ENCODE peak calls at places on chromosomes 5 and 9, in four cellular contexts. G is left ventricle myocardium inferior, M is neuronal stem cell, Q is endothelial cell of umbilical vein. N is an unnamed sample. For H3K4me1, the result is how much of the 10 kb centered on the place peaks cover.

GRCh38 chr9:114495992-114496391 is 9.3 kb downstream of the WHRN start:
- DNase-seq in M (no peak), Q (no peak), G (no peak), N (no peak)

GRCh38 chr5:39106332-39106731 is 32.1 kb upstream of the RICTOR start:
- DNase-seq in Q (no peak), G (no peak), M (no peak), N (no peak)

GRCh38 chr5:101306391-101307137 is 403.5 kb upstream of the ST8SIA4 start:
- DNase-seq in G (no peak), M (no peak), Q (no peak), N (no peak)

GRCh38 chr5:152094076-152094475 is 169.4 kb upstream of the GLRA1 start:
- DNase-seq in M (no peak), G (no peak), Q (no peak), N (no peak)

GRCh38 chr9:131197160-131197911 is 72.0 kb downstream of the NUP214 start:
- DNase-seq in G (no peak), Q (no peak), M (no peak), N (no peak)

GRCh38 chr9:87787735-87788134 is 61.8 kb downstream of the CTSL start:
- DNase-seq in G (no peak), Q (no peak), M (no peak), N (no peak)

GRCh38 chr5:139682016-139682975 is 34.1 kb downstream of the CXXC5 start:
- DNase-seq in M (no peak), G (no peak), Q (no peak), N (no peak)

GRCh38 chr5:56494300-56494704 is 261.2 kb upstream of the ANKRD55 start:
- DNase-seq in G (no peak), M (no peak), Q (no peak), N (no peak)

GRCh38 chr9:91714020-91714721 is 235.9 kb downstream of the ROR2 start:
- DNase-seq in G (peak), Q (peak), M (peak), N (peak)

GRCh38 chr9:137194388-137194787 is 5.9 kb downstream of the SSNA1 start:
- DNase-seq in G (peak), Q (no peak), M (no peak), N (no peak)

GRCh38 chr9:137193771-137194170 is 5.3 kb downstream of the SSNA1 start:
- DNase-seq in M (no peak), G (no peak), Q (no peak), N (no peak)

GRCh38 chr9:137192448-137192780 is 3.9 kb downstream of the SSNA1 start:
- DNase-seq in M (no peak), G (no peak), Q (no peak), N (no peak)

GRCh38 chr9:137191691-137192447 is 3.4 kb downstream of the SSNA1 start:
- DNase-seq in M (no peak), G (no peak), Q (no peak), N (no peak)

DNA sequence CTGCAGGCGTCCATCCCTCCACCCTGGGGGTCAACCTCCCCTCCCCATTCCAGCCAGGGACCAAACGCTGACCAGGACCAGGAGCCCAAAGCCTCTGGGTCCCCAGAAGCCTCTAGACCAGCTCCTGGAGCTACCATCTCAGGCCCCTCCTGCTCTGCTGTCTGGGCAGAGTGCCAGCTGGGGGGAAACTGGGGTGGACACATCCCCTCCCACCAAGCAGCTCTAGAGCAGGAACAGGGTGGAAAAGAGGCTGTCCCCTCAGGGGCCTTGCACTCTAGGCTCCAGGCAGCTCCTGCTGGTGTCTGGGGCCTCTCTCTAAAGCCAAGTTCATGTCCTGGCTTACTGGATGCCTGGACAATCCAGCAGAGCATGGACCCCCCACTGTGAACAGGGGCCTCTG is 4.4 kb downstream of the SSNA1 start:
- DNase-seq in M (no peak), G (no peak), Q (no peak), N (no peak)
- H3K4me1 ChIP-seq in M (under half), G (half or more), Q (under half), N (half or more)

DNA sequence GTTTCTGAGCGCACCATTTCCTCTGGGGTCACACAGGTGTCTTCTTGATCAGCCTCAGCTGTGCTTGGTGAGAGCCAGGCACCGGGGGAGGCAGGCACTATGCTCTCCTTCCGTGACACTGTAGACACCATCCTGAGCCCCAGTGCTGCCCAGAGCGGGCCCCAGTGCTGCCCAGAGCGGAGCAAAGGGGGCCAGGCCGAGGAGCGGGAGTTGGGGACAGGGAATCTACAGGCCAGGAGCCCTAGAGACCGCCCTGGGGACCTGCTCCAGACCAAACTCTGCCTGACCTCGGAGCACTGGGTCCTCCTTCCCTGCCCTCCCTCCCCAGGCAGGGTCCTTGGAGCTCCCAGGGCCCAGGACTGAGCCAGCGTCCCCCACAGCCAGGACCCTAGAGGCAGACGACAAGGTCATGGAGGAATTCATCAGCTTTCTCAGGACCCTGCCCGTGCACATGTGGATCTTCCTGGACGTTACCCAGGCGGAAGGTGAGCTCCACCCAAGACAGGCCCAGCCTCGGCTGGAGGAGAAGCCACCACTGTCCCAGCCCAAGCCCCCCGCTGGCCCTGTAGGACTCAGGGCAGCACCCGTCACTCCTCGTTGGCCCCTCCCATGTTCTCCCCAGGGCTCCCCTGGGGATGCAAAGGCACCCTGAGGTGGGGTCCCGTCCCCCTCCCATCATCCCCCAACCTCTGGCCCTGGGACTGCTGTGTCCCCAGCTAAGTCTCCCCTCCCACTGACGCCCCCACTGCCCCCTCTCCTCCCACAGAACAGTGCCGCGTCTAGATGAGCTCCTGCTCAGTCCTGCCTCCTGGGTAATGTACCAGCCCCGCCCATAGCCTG is 30.2 kb downstream of the PAEP start:
- DNase-seq in Q (no peak), G (no peak), M (no peak), N (no peak)
- H3K4me1 ChIP-seq in Q (under half), G (under half), M (under half), N (under half)

DNA sequence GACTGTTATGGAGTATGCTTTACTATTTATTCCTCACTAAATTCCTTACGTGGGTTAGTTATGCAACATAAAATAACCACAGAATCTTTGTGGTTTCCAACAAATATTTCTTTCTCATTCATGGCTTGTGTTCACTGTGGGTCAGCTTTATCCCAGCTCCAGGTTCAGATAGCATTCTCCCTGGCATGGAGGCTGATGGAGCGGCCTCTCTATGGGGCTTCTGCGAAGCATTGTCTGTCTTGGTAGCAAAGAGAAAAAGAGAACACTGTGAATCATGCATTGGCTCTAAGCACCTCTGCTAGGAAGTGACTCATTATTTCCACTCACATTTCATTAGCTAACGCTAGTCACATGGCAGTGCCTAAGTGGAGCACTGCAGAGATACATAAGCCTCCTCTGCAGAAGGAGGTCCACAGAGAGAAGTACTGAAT is 531.4 kb downstream of the CETN3 start:
- DNase-seq in M (no peak), Q (peak), G (no peak), N (no peak)
- H3K4me1 ChIP-seq in M (under half), Q (under half), G (under half), N (under half)

GRCh38 chr9:26856413-26857032 is 36.1 kb downstream of the CAAP1 start:
- DNase-seq in M (peak), Q (peak), G (no peak), N (no peak)
- H3K4me1 ChIP-seq in M (under half), Q (under half), G (under half), N (under half)

DNA sequence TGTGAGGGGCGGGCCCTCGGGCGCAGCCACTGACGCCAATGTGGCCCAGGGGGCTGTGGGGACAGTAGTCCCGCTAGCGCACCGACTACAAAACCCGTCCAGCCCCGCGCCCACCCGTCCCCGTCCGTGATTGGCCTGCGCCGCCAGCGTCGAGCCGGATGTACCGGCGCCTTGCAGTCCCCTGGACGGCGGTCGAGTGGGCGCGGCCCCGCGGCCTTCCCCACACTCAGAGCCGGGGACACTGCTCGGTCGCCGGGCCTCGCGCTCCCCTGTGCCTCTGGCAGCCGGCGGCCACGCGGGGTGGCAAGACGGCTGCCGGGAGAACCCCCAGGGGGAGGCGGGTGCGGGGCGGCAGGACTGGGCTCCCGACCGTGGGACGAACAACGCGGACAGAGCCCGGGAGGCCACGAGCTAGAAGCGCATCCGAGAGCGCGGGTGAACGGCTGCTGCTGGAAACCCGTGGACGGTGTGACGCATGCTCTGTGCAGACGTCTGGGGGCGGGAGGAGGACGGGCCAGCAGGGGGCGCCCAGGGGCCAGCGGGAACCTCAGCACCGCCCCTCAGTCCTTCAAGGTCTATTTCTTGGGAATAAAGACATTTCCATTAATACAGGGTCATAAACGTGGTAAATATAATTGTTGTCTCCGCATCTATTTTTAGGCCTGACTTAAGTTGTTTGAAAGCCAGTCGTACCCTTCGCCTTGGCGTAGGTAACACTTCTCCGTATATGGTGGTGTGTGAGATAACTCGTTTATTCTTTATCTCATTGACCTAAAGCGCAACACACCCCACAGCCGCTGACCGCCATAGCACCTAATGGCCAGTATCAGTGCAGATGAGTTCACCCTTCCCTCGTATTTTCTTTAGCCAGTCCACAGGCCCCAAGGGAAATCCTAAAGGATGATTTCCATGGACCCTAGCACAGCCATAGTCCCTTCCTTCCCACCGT is 629 bp upstream of the BICD2 start:
- DNase-seq in M (peak), G (peak), Q (peak), N (peak)
- H3K4me1 ChIP-seq in M (under half), G (half or more), Q (under half), N (half or more)

DNA sequence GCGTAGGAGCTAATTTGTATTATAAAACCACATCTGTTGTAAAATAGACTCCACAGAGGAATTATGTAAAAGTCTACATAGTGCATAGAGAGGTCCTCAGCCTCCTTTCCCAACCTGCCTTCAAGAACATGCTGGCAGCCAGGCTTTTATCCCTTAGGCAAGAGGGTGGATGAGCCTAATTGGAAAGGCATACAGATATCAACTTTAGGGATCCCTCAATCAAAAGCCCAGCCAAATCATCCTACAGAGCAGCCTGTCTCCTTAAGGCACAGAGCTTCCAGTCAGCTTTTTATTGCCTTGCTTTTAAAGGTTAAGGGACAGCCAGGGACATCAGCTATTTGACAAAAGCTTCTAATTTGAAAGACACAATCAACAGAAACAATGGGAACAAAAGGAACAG is 13.1 kb upstream of the ACTBL2 start:
- DNase-seq in G (no peak), M (no peak), Q (no peak), N (no peak)
- H3K4me1 ChIP-seq in G (under half), M (under half), Q (half or more), N (under half)

GRCh38 chr5:96883871-96884270 is 7.6 kb downstream of the ERAP2 start:
- DNase-seq in M (no peak), Q (no peak), G (no peak), N (no peak)
- H3K4me1 ChIP-seq in M (under half), Q (under half), G (under half), N (under half)

N was measured in lower lobe of right lung.